ENCODE peak calls at places on chromosomes 4 and X, in seven cellular contexts. One of them, this sample, is unnamed.

GRCh38 chr4:2354127-2354526 is 64.3 kb downstream of the ZFYVE28 start:
- DNase-seq in esophagus squamous epithelium: no peak
- DNase-seq in PC-3: no peak
- DNase-seq in thyroid gland: no peak
- DNase-seq in transverse colon: peak; percentile 7
- DNase-seq in RWPE1: no peak
- DNase-seq in psoas muscle: no peak
- DNase-seq in this sample: no peak

GRCh38 chrX:106415276-106415895 is 196.4 kb upstream of the RADX start:
- DNase-seq in esophagus squamous epithelium: no peak
- DNase-seq in PC-3: peak; percentile 50
- DNase-seq in thyroid gland: no peak
- DNase-seq in transverse colon: no peak
- DNase-seq in RWPE1: peak; percentile 20
- DNase-seq in psoas muscle: no peak
- DNase-seq in this sample: peak; percentile 23

GRCh38 chr4:76950846-76951321 is 1.3 kb downstream of the SEPTIN11 start:
- DNase-seq in esophagus squamous epithelium: no peak
- DNase-seq in PC-3: peak; percentile 18
- DNase-seq in thyroid gland: no peak
- DNase-seq in transverse colon: peak; percentile 18
- DNase-seq in RWPE1: peak; percentile 55
- DNase-seq in psoas muscle: no peak
- DNase-seq in this sample: no peak

GRCh38 chrX:123648028-123648810 is 84.6 kb downstream of the THOC2 start:
- DNase-seq in esophagus squamous epithelium: no peak
- DNase-seq in PC-3: peak; percentile 37
- DNase-seq in thyroid gland: peak; percentile 81
- DNase-seq in transverse colon: peak; percentile 42
- DNase-seq in RWPE1: no peak
- DNase-seq in psoas muscle: no peak
- DNase-seq in this sample: peak; percentile 65

GRCh38 chrX:112653017-112653416 is 26.7 kb downstream of the LHFPL1 start:
- DNase-seq in esophagus squamous epithelium: no peak
- DNase-seq in PC-3: no peak
- DNase-seq in thyroid gland: no peak
- DNase-seq in transverse colon: no peak
- DNase-seq in RWPE1: no peak
- DNase-seq in psoas muscle: no peak
- DNase-seq in this sample: no peak

GRCh38 chr4:83189631-83190136 is 75.2 kb upstream of the PLAC8 start:
- DNase-seq in esophagus squamous epithelium: no peak
- DNase-seq in PC-3: no peak
- DNase-seq in thyroid gland: no peak
- DNase-seq in transverse colon: no peak
- DNase-seq in RWPE1: no peak
- DNase-seq in psoas muscle: no peak
- DNase-seq in this sample: no peak

GRCh38 chr4:99389606-99390005 is 37.1 kb upstream of the ADH1C start:
- DNase-seq in esophagus squamous epithelium: no peak
- DNase-seq in PC-3: no peak
- DNase-seq in thyroid gland: no peak
- DNase-seq in transverse colon: no peak
- DNase-seq in RWPE1: no peak
- DNase-seq in psoas muscle: no peak
- DNase-seq in this sample: no peak

GRCh38 chrX:153984351-153985178 is 12.0 kb downstream of the TMEM187 start:
- DNase-seq in esophagus squamous epithelium: no peak
- DNase-seq in PC-3: no peak
- DNase-seq in thyroid gland: peak; percentile 27
- DNase-seq in transverse colon: no peak
- DNase-seq in RWPE1: no peak
- DNase-seq in psoas muscle: no peak
- DNase-seq in this sample: no peak

GRCh38 chr4:102616661-102617060 is 115.5 kb downstream of the NFKB1 start:
- DNase-seq in esophagus squamous epithelium: no peak
- DNase-seq in PC-3: no peak
- DNase-seq in thyroid gland: no peak
- DNase-seq in transverse colon: no peak
- DNase-seq in RWPE1: no peak
- DNase-seq in psoas muscle: no peak
- DNase-seq in this sample: no peak

DNA sequence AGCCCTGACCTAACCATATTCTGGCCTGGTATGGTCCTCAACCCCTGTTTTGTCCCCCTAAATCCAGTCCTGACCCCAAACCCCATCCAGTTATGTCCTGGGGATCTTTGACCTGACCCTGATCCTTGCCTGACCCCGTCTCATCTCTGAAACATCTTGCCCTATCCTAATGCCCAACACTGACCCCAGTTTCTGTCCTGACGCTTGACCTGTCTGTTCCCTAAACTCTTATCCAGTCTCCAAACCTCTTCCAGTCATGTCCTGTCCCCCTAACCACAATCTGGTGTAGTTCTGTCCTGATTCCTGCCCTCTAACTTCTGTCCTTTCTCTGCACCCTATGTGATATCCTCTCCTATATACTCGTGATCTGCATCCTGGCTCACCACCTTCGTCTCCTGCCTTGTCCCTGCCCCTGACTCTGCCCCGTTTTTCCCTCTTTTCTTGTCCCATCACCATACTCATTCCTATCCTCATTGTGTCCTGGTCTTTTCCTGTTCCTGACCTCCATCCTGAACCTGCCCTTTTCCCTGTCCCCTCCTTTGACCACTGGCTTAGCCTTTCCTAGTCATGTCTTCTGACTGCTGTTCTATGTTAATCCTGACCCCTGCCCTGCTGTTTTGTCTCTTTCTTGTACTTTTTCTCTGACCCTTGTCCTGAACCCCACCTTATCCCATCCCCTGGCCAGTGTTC is 4.6 kb upstream of the CCDC120 start:
- DNase-seq in esophagus squamous epithelium: no peak
- DNase-seq in PC-3: no peak
- DNase-seq in thyroid gland: no peak
- DNase-seq in transverse colon: no peak
- DNase-seq in RWPE1: no peak
- DNase-seq in psoas muscle: no peak
- DNase-seq in this sample: no peak
- H3K27ac ChIP-seq in esophagus squamous epithelium: peak overlapping the region; percentile 85
- H3K27ac ChIP-seq in PC-3: no peak overlapping the region
- H3K27ac ChIP-seq in thyroid gland: peak overlapping the region; percentile 74
- H3K27ac ChIP-seq in transverse colon: peak overlapping the region; percentile 88
- H3K27ac ChIP-seq in RWPE1: peak overlapping the region; percentile 74
- H3K27ac ChIP-seq in psoas muscle: no peak overlapping the region
- H3K27ac ChIP-seq in this sample: no peak overlapping the region

GRCh38 chr4:7841071-7841470 is 98.6 kb downstream of the AFAP1 start:
- DNase-seq in esophagus squamous epithelium: no peak
- DNase-seq in PC-3: no peak
- DNase-seq in thyroid gland: no peak
- DNase-seq in transverse colon: no peak
- DNase-seq in RWPE1: no peak
- DNase-seq in psoas muscle: no peak
- DNase-seq in this sample: no peak

GRCh38 chr4:7842384-7843279 is 97.0 kb downstream of the AFAP1 start:
- DNase-seq in esophagus squamous epithelium: no peak
- DNase-seq in PC-3: peak; percentile 92
- DNase-seq in thyroid gland: no peak
- DNase-seq in transverse colon: peak; percentile 33
- DNase-seq in RWPE1: peak; percentile 84
- DNase-seq in psoas muscle: peak; percentile 74
- DNase-seq in this sample: peak; percentile 94

GRCh38 chr4:7844247-7844991 is 95.2 kb downstream of the AFAP1 start:
- DNase-seq in esophagus squamous epithelium: no peak
- DNase-seq in PC-3: peak; percentile 89
- DNase-seq in thyroid gland: peak; percentile 87
- DNase-seq in transverse colon: peak; percentile 81
- DNase-seq in RWPE1: peak; percentile 63
- DNase-seq in psoas muscle: peak; percentile 90
- DNase-seq in this sample: peak; percentile 95

GRCh38 chr4:7845493-7846124 is 94.1 kb downstream of the AFAP1 start:
- DNase-seq in esophagus squamous epithelium: no peak
- DNase-seq in PC-3: no peak
- DNase-seq in thyroid gland: no peak
- DNase-seq in transverse colon: no peak
- DNase-seq in RWPE1: no peak
- DNase-seq in psoas muscle: no peak
- DNase-seq in this sample: no peak

DNA sequence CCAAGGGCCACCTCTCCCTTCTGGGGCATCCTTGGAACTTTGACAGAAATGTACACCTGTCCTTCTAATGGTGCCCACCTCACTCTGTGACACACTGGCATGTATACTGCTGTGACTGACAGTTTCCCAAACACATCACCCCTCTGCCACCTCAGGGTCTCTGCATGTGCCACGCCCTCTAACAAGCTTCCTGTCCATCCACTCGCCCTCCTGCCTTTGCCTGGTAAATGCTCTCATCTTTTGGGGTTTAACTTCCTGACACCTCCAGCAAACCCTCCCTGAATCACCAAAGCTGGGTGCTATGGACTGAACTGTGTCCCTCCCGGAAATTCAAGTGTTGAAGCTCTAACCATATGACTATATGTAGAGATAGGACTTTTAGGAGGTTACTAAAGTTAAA is 95.8 kb downstream of the AFAP1 start:
- DNase-seq in esophagus squamous epithelium: no peak
- DNase-seq in PC-3: peak; percentile 17
- DNase-seq in thyroid gland: no peak
- DNase-seq in transverse colon: no peak
- DNase-seq in RWPE1: no peak
- DNase-seq in psoas muscle: no peak
- DNase-seq in this sample: no peak
- TF ChIP-seq CTCF in esophagus squamous epithelium: no peak
- TF ChIP-seq CTCF in PC-3: no peak
- TF ChIP-seq CTCF in thyroid gland: no peak
- TF ChIP-seq CTCF in transverse colon: no peak
- TF ChIP-seq CTCF in RWPE1: no peak
- TF ChIP-seq CTCF in psoas muscle: no peak
- TF ChIP-seq CTCF in this sample: no peak

GRCh38 chrX:2521092-2521926 is 20.5 kb upstream of the DHRSX start:
- DNase-seq in esophagus squamous epithelium: no peak
- DNase-seq in PC-3: no peak
- DNase-seq in thyroid gland: no peak
- DNase-seq in transverse colon: peak; percentile 25
- DNase-seq in RWPE1: no peak
- DNase-seq in psoas muscle: no peak
- DNase-seq in this sample: no peak

GRCh38 chrX:2523911-2524310 is 23.1 kb upstream of the DHRSX start:
- DNase-seq in esophagus squamous epithelium: no peak
- DNase-seq in PC-3: no peak
- DNase-seq in thyroid gland: no peak
- DNase-seq in transverse colon: no peak
- DNase-seq in RWPE1: no peak
- DNase-seq in psoas muscle: no peak
- DNase-seq in this sample: no peak

GRCh38 chrX:2526390-2526789 is 25.6 kb upstream of the DHRSX start:
- DNase-seq in esophagus squamous epithelium: no peak
- DNase-seq in PC-3: no peak
- DNase-seq in thyroid gland: no peak
- DNase-seq in transverse colon: no peak
- DNase-seq in RWPE1: no peak
- DNase-seq in psoas muscle: no peak
- DNase-seq in this sample: no peak

GRCh38 chrX:2520539-2520938 is 19.8 kb upstream of the DHRSX start:
- DNase-seq in esophagus squamous epithelium: no peak
- DNase-seq in PC-3: no peak
- DNase-seq in thyroid gland: no peak
- DNase-seq in transverse colon: no peak
- DNase-seq in RWPE1: no peak
- DNase-seq in psoas muscle: no peak
- DNase-seq in this sample: no peak

GRCh38 chrX:2521927-2522386 is 21.2 kb upstream of the DHRSX start:
- DNase-seq in esophagus squamous epithelium: no peak
- DNase-seq in PC-3: no peak
- DNase-seq in thyroid gland: no peak
- DNase-seq in transverse colon: no peak
- DNase-seq in RWPE1: no peak
- DNase-seq in psoas muscle: no peak
- DNase-seq in this sample: no peak
- H3K27ac ChIP-seq in esophagus squamous epithelium: no peak overlapping the region
- H3K27ac ChIP-seq in PC-3: no peak overlapping the region
- H3K27ac ChIP-seq in thyroid gland: no peak overlapping the region
- H3K27ac ChIP-seq in transverse colon: peak overlapping the region; percentile 35
- H3K27ac ChIP-seq in RWPE1: no peak overlapping the region
- H3K27ac ChIP-seq in psoas muscle: no peak overlapping the region
- H3K27ac ChIP-seq in this sample: no peak overlapping the region

DNA sequence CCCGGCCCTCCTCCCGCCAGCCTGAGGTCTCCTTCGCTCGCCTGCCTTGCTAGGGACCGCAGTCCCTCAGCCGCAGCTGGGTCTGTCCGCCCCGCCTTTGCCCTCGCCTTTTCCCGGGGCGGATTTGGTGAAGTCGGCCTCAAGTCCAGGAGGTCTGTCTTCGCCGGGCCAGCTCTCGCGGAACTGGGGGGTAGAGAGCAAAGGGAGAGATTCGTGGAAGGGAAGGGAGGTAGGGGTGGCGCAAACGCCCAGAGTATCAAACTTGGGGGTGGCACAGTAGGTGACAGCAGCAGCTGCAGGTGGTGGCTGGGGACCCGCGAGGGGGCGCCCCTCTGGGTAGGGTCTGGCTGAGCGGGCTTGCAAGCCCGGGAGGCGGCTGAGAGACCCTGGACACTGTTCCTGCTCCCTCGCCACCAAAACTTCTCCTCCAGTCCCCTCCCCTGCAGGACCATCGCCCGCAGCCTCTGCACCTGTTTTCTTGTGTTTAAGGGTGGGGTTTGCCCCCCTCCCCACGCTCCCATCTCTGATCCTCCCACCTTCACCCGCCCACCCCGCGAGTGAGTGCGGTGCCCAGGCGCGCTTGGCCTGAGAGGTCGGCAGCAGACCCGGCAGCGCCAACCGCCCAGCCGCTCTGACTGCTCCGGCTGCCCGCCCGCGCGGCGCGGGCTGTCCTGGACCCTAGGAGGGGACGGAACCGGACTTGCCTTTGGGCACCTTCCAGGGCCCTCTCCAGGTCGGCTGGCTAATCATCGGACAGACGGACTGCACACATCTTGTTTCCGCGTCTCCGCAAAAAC is at the start of gene NPY2R:
- DNase-seq in esophagus squamous epithelium: no peak
- DNase-seq in PC-3: peak; percentile 7
- DNase-seq in thyroid gland: peak; percentile 6
- DNase-seq in transverse colon: peak; percentile 7
- DNase-seq in RWPE1: no peak
- DNase-seq in psoas muscle: peak; percentile 39
- DNase-seq in this sample: no peak
- TF ChIP-seq CTCF in esophagus squamous epithelium: no peak
- TF ChIP-seq CTCF in PC-3: peak; percentile 31
- TF ChIP-seq CTCF in thyroid gland: no peak
- TF ChIP-seq CTCF in transverse colon: no peak
- TF ChIP-seq CTCF in RWPE1: no peak
- TF ChIP-seq CTCF in psoas muscle: no peak
- TF ChIP-seq CTCF in this sample: peak; percentile 17

This sample was measured in brain microvascular endothelial cell.